ENCODE peak calls at places on chromosomes 1 and 21, in nine cellular contexts. I, W, R, G, H, F, N, B and A are unnamed samples. For H3K9me3, the result is how much of the 10 kb centered on the place peaks cover.

GRCh38 chr1:151013518-151013917 is 5.3 kb downstream of the PRUNE1 start:
- DNase-seq in I (no peak), W (no peak), R (no peak), G (no peak), H (peak), F (no peak), N (no peak), B (no peak), A (peak)

GRCh38 chr1:2412773-2413494 is 570 bp upstream of the PEX10 start:
- DNase-seq in I (no peak), W (no peak), R (peak), G (peak), H (no peak), F (no peak), N (no peak), B (peak), A (no peak)

GRCh38 chr1:201137579-201138310 is 10.8 kb upstream of the ASCL5 start:
- DNase-seq in I (no peak), W (no peak), R (peak), G (no peak), H (peak), F (peak), N (no peak), B (no peak), A (peak)

GRCh38 chr1:180343931-180344406 is 113.9 kb downstream of the LHX4 start:
- DNase-seq in I (no peak), W (no peak), R (peak), G (peak), H (peak), F (peak), N (no peak), B (no peak), A (peak)

GRCh38 chr1:235952950-235953615 is 86.4 kb upstream of the LYST start:
- DNase-seq in I (no peak), W (no peak), R (no peak), G (no peak), H (no peak), F (peak), N (no peak), B (no peak), A (no peak)

GRCh38 chr1:33872681-33873080 is 8.8 kb downstream of the HMGB4 start:
- DNase-seq in I (peak), W (no peak), R (no peak), G (no peak), H (no peak), F (no peak), N (no peak), B (peak), A (peak)

GRCh38 chr1:223195281-223195680 is 52.2 kb upstream of the TLR5 start:
- DNase-seq in I (no peak), W (peak), R (no peak), G (no peak), H (no peak), F (no peak), N (no peak), B (no peak), A (no peak)

GRCh38 chr1:14598007-14598497 is 433 bp upstream of the KAZN start:
- DNase-seq in I (no peak), W (peak), R (no peak), G (peak), H (no peak), F (no peak), N (peak), B (peak), A (no peak)

GRCh38 chr1:112904071-112904830 is 51.7 kb downstream of the SLC16A1 start:
- DNase-seq in I (no peak), W (peak), R (peak), G (no peak), H (peak), F (peak), N (no peak), B (no peak), A (peak)

GRCh38 chr1:119587328-119587727 is 60.7 kb downstream of the ZNF697 start:
- DNase-seq in I (no peak), W (no peak), R (peak), G (no peak), H (peak), F (peak), N (no peak), B (no peak), A (peak)

GRCh38 chr1:228005511-228006033 is 1.2 kb upstream of the WNT3A start:
- DNase-seq in I (no peak), W (no peak), R (no peak), G (no peak), H (no peak), F (no peak), N (no peak), B (no peak), A (no peak)

GRCh38 chr1:28062806-28063205 is 25.6 kb downstream of the EYA3 start:
- DNase-seq in I (no peak), W (no peak), R (no peak), G (no peak), H (no peak), F (no peak), N (no peak), B (no peak), A (no peak)

GRCh38 chr1:214637722-214638473 is 34.9 kb downstream of the CENPF start:
- DNase-seq in I (no peak), W (no peak), R (peak), G (peak), H (peak), F (peak), N (peak), B (peak), A (peak)

GRCh38 chr1:154840557-154841176 is 29.4 kb downstream of the KCNN3 start:
- DNase-seq in I (no peak), W (no peak), R (no peak), G (no peak), H (no peak), F (no peak), N (no peak), B (no peak), A (peak)

GRCh38 chr1:157993179-157994080 is at the start of gene KIRREL1:
- DNase-seq in I (no peak), W (no peak), R (peak), G (peak), H (peak), F (peak), N (peak), B (peak), A (peak)

GRCh38 chr1:168991667-168992475 is 114.6 kb upstream of the ATP1B1 start:
- DNase-seq in I (no peak), W (no peak), R (no peak), G (no peak), H (no peak), F (peak), N (no peak), B (no peak), A (no peak)

GRCh38 chr1:24748191-24749121 is 3.2 kb downstream of the CLIC4 start:
- DNase-seq in I (no peak), W (no peak), R (no peak), G (no peak), H (no peak), F (no peak), N (peak), B (no peak), A (no peak)

GRCh38 chr1:6914646-6915178 is 129.5 kb downstream of the CAMTA1 start:
- DNase-seq in I (no peak), W (no peak), R (no peak), G (no peak), H (no peak), F (no peak), N (no peak), B (no peak), A (no peak)

GRCh38 chr1:188719735-188720134 is 1757.9 kb downstream of the BRINP3 start:
- DNase-seq in I (no peak), W (no peak), R (no peak), G (no peak), H (no peak), F (no peak), N (no peak), B (no peak), A (no peak)

GRCh38 chr21:46212721-46213484 is 15.7 kb downstream of the LSS start:
- DNase-seq in I (no peak), W (no peak), R (no peak), G (no peak), H (no peak), F (no peak), N (peak), B (no peak), A (no peak)

DNA sequence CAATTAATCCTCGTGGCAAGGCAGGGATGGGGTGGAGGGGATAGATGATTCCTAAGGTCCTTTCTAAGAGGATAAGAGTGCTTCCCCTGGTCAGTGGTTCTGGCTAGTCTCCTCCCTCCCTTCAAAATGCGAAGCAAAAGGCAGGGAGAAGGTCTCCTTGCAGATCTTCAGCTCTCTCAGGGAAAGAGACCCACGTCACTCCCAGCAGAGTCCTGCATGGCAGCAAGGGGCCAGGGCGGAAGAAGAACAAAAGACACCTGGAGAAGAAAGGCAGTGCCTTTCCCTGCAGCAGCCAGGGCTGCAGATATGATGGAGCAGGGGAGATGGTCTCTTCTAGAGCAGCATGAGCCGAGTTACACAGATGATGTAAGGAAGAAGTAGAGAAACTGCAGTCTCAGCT is 29.6 kb upstream of the SLAMF9 start:
- DNase-seq in I (no peak), W (peak), R (no peak), G (no peak), H (no peak), F (no peak), N (peak), B (no peak), A (no peak)
- H3K9ac ChIP-seq in I (no peak), W (no peak), R (no peak), G (no peak), H (no peak), F (no peak), N (no peak), B (no peak), A (no peak)

DNA sequence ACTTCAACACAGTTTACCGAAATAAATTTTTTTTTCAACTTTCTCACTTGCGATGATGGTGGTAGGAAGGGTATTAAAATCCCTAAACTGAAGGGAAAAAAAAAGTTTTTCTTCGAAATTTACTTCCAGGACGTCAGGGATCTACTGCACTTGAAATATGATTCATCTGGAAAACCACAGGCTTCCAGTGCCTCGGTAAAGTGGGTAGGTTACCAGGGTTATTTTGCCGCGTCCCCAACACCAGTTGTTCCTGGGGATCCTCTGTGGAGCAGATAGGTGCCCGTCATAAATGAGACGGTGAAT is 794 bp downstream of the RABIF start:
- DNase-seq in I (no peak), W (no peak), R (no peak), G (no peak), H (peak), F (no peak), N (no peak), B (no peak), A (peak)
- H3K4me3 ChIP-seq in I (peak), W (peak), R (peak), G (peak), H (peak), F (peak), N (peak), B (peak), A (peak)

GRCh38 chr21:42308161-42308913 is 6.9 kb downstream of the TFF3 start:
- DNase-seq in I (no peak), W (no peak), R (no peak), G (no peak), H (no peak), F (no peak), N (peak), B (no peak), A (no peak)
- H3K9me3 ChIP-seq in I (under half), W (under half), R (under half), G (under half), H (under half), F (under half), N (under half), B (under half), A (under half)

DNA sequence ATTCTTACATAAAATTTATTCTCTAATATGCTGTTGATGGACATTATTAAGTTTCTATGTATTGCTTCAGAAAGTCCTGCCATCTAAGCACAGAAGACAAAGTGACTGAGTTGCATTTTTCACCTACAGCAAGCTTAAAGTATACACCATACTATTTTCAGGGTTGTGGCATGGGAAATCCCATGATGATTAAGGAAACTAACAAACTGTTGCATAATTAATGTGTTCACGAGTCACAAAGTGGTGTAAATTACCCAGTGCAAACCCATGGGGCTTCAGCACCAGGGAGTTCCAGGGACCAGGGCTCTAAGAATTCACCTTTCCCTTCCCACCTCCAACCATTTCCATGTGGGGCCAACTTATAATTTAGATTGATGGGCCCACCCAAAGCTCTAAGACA is 81.9 kb upstream of the NR5A2 start:
- DNase-seq in I (no peak), W (no peak), R (no peak), G (no peak), H (no peak), F (peak), N (no peak), B (no peak), A (no peak)
- H3K9ac ChIP-seq in I (no peak), W (no peak), R (no peak), G (no peak), H (no peak), F (no peak), N (no peak), B (no peak), A (no peak)

GRCh38 chr1:101996830-101997485 is at the start of gene OLFM3:
- DNase-seq in I (peak), W (peak), R (peak), G (peak), H (no peak), F (peak), N (peak), B (peak), A (peak)

GRCh38 chr1:101993703-101994102 is 3.0 kb downstream of the OLFM3 start:
- DNase-seq in I (no peak), W (no peak), R (peak), G (no peak), H (no peak), F (no peak), N (no peak), B (no peak), A (no peak)

GRCh38 chr1:101995984-101996731 is 568 bp downstream of the OLFM3 start:
- DNase-seq in I (no peak), W (no peak), R (no peak), G (no peak), H (no peak), F (no peak), N (peak), B (peak), A (no peak)

GRCh38 chr1:101992816-101993575 is 3.7 kb downstream of the OLFM3 start:
- DNase-seq in I (no peak), W (no peak), R (no peak), G (no peak), H (no peak), F (no peak), N (no peak), B (no peak), A (no peak)
- H3K4me3 ChIP-seq in I (no peak), W (no peak), R (no peak), G (no peak), H (no peak), F (no peak), N (no peak), B (no peak), A (no peak)

DNA sequence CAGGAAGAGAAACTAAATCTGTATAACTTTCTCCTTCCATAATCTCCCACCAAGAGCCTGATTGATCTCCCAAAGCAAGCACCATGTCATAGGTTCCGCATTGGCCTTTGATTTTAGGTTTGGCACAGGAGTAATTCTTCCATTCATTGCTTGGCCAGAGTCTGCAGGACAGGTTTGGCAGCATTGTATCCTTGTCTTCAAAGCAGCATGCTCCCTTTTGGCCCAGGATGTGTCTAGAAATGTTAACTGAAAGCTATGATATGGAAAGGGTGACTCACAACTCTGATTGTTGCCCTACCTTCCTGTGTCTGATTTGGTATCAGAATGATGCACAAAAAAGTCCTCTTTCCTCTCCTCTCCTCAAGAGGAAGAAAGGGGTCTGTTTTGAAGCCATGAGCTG is 824.3 kb upstream of the PRMT6 start:
- DNase-seq in I (no peak), W (no peak), R (no peak), G (no peak), H (no peak), F (no peak), N (no peak), B (no peak), A (no peak)
- H3K9me3 ChIP-seq in I (under half), W (under half), R (under half), G (under half), H (under half), F (under half), N (under half), B (under half), A (under half)

GRCh38 chr1:47192458-47193384 is 2.9 kb upstream of the PDZK1IP1 start:
- DNase-seq in I (peak), W (peak), R (peak), G (peak), H (peak), F (peak), N (peak), B (peak), A (peak)
- H3K9ac ChIP-seq in I (no peak), W (no peak), R (peak), G (no peak), H (no peak), F (no peak), N (no peak), B (no peak), A (no peak)

DNA sequence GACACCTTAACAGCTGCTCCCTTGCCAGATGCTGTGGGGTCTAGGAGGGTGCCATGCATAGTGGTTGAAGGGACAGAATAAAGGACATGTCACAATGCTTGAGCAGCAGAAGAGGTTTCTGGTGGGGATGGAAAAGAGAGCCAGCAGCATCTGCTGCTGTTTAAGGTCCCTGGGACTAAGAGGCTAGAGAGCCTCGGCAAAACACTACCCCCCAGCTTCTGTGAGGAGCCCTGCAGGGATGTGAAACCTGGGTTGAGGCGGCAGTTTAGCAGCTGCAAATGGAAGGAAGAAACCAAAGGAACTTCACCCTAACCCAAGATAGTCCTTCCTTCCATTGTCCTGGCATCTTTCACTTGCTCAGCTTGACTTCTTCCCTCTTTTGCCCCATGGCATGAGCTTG is 39.4 kb downstream of the PLXNA2 start:
- DNase-seq in I (no peak), W (no peak), R (no peak), G (no peak), H (no peak), F (no peak), N (peak), B (no peak), A (no peak)
- H3K4me3 ChIP-seq in I (no peak), W (no peak), R (no peak), G (no peak), H (no peak), F (no peak), N (no peak), B (no peak), A (no peak)